ENCODE peak calls at places on chromosomes 12 and 14, in five cellular contexts. S is NCI-H510A treated with DMSO at 0.1 percent for 48 hours; X is NCI-H146; E is nephron progenitor cell; O is activated naive CD8-positive, alpha-beta T cell treated with anti-CD3 and anti-CD28 coated beads, Interleukin-2, amount 50 U/mL, for 16 hours. Z is an unnamed sample.

GRCh38 chr12:48542300-48542928 is 17.0 kb downstream of the OR8S1 start:
- DNase-seq in X (peak; percentile 19), O (peak; percentile 7), S (peak; percentile 1), E (peak; percentile 21), Z (no peak)

GRCh38 chr12:108234155-108234554 is 105.0 kb downstream of the CMKLR1 start:
- DNase-seq in O (no peak), X (no peak), S (no peak), E (no peak), Z (no peak)

GRCh38 chr12:86411710-86412109 is 155.5 kb upstream of the MGAT4C start:
- DNase-seq in S (no peak), X (no peak), E (no peak), O (no peak), Z (no peak)

GRCh38 chr14:101862177-101862576 is 100.7 kb downstream of the PPP2R5C start:
- DNase-seq in S (no peak), X (no peak), E (no peak), O (no peak), Z (no peak)

GRCh38 chr12:115183752-115184151 is 499.8 kb upstream of the TBX3 start:
- DNase-seq in S (no peak), E (no peak), O (no peak), X (no peak), Z (no peak)

GRCh38 chr12:19248929-19249602 is 119.5 kb downstream of the PLEKHA5 start:
- DNase-seq in O (no peak), E (no peak), X (no peak), S (no peak), Z (no peak)

GRCh38 chr14:94713115-94713514 is 56.8 kb downstream of the GSC start:
- DNase-seq in X (no peak), S (no peak), O (no peak), E (no peak), Z (no peak)

GRCh38 chr12:93205361-93205760 is 172.4 kb upstream of the NUDT4 start:
- DNase-seq in E (no peak), X (no peak), S (no peak), O (no peak), Z (no peak)

GRCh38 chr12:41190360-41190759 is 2.2 kb downstream of the PDZRN4 start:
- DNase-seq in S (peak; percentile 33), O (no peak), X (peak; percentile 28), E (peak; percentile 29), Z (peak; percentile 41)

GRCh38 chr14:100017578-100017977 is 47.6 kb upstream of the EVL start:
- DNase-seq in E (no peak), O (no peak), X (no peak), S (no peak), Z (no peak)

GRCh38 chr12:83709899-83710298 is 1023.2 kb downstream of the TMTC2 start:
- DNase-seq in S (no peak), X (no peak), O (no peak), E (no peak), Z (no peak)

GRCh38 chr14:56124296-56124695 is 6.1 kb downstream of the PELI2 start:
- DNase-seq in S (peak; percentile 23), O (no peak), E (no peak), X (no peak), Z (peak; percentile 23)

GRCh38 chr14:93914278-93914677 is 12.9 kb upstream of the FAM181A start:
- DNase-seq in O (no peak), S (no peak), X (no peak), E (no peak), Z (no peak)

GRCh38 chr14:103716091-103716801 is 636 bp downstream of the ZFYVE21 start:
- DNase-seq in E (no peak), S (no peak), X (peak; percentile 49), O (no peak), Z (peak; percentile 59)

GRCh38 chr14:104109121-104109541 is 23.6 kb downstream of the ASPG start:
- DNase-seq in X (no peak), O (no peak), E (peak; percentile 18), S (no peak), Z (no peak)

GRCh38 chr14:92785601-92786426 is 8.3 kb upstream of the GOLGA5 start:
- DNase-seq in S (no peak), O (no peak), E (no peak), X (no peak), Z (no peak)

GRCh38 chr14:68729556-68729955 is 63.3 kb downstream of the ZFP36L1 start:
- DNase-seq in O (no peak), S (peak; percentile 29), X (peak; percentile 7), E (no peak), Z (no peak)

GRCh38 chr12:100857418-100857817 is 62.8 kb downstream of the ANO4 start:
- DNase-seq in X (no peak), E (no peak), S (no peak), O (no peak), Z (no peak)